ENCODE peak calls at places on chromosome 12, in four cellular contexts. H is GM12878, G is HepG2, W is K562. U is an unnamed sample.

GRCh38 chr12:56932867-56933266 is 1.3 kb downstream of the SDR9C7 start:
- DNase-seq in G (no peak), H (no peak), W (no peak), U (no peak)

GRCh38 chr12:2845280-2845679 is 10.4 kb upstream of the NRIP2 start:
- DNase-seq in W (no peak), H (no peak), G (no peak), U (no peak)

GRCh38 chr12:22312336-22312735 is 22.2 kb downstream of the ST8SIA1 start:
- DNase-seq in W (no peak), G (peak; percentile 5), H (no peak), U (no peak)

GRCh38 chr12:20646239-20646827 is 48.8 kb upstream of the SLCO1C1 start:
- DNase-seq in H (no peak), G (peak; percentile 58), W (no peak), U (peak; percentile 70)

GRCh38 chr12:54689034-54689372 is 40.8 kb upstream of the DCD start:
- DNase-seq in W (no peak), H (no peak), G (no peak), U (no peak)

GRCh38 chr12:10554228-10554970 is 48.7 kb downstream of the EIF2S3B start:
- DNase-seq in H (no peak), G (no peak), W (no peak), U (no peak)

GRCh38 chr12:105725054-105725453 is 394.6 kb downstream of the C12orf75 start:
- DNase-seq in G (no peak), W (no peak), H (no peak), U (no peak)

GRCh38 chr12:2268478-2269286 is 215.9 kb downstream of the CACNA1C start:
- DNase-seq in H (no peak), W (no peak), G (no peak), U (no peak)

GRCh38 chr12:42862055-42862454 is 272.5 kb upstream of the PRICKLE1 start:
- DNase-seq in G (no peak), H (no peak), W (no peak), U (no peak)
- TF ChIP-seq SMC3 in G (no peak), H (no peak), W (no peak), U (no peak)

GRCh38 chr12:47766496-47767196 is 6.4 kb upstream of the SLC48A1 start:
- DNase-seq in G (no peak), W (no peak), H (no peak), U (no peak)

GRCh38 chr12:47770086-47770726 is 2.8 kb upstream of the SLC48A1 start:
- DNase-seq in W (no peak), H (no peak), G (peak; percentile 35), U (no peak)

GRCh38 chr12:47768323-47768811 is 4.7 kb upstream of the SLC48A1 start:
- DNase-seq in W (no peak), G (peak; percentile 86), H (no peak), U (no peak)

GRCh38 chr12:47769234-47770085 is 3.6 kb upstream of the SLC48A1 start:
- DNase-seq in W (no peak), H (no peak), G (peak; percentile 14), U (no peak)

GRCh38 chr12:47767197-47767724 is 5.8 kb upstream of the SLC48A1 start:
- DNase-seq in G (peak; percentile 53), H (no peak), W (peak; percentile 58), U (peak; percentile 69)
- TF ChIP-seq CEBPB in G (no peak), H (no peak), W (no peak), U (no peak)

GRCh38 chr12:12499909-12500604 is 62.6 kb downstream of the DUSP16 start:
- DNase-seq in G (no peak), H (no peak), W (no peak), U (no peak)
- TF ChIP-seq CHD4 in G (no peak), H (no peak), W (no peak), U (no peak)

DNA sequence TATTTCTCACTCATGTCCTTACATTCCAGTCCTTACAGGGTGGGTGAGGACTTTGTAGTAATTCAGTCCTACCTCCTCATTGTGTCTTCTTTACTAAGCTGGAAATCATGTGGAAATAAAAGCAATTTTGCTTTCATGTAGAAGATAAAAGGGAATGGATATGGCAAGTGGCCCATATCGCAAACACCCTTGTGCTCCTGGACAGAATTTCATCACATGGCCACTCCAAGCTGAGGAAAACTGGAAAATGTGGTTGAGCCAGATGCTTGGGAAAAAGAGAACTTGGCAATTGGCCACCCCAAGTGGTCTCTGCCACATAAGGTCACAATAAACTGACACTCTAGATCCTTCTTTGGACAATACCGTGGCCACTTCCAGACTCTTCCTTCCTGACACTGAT is 64.2 kb upstream of the IFNG-AS1 start:
- DNase-seq in G (no peak), H (no peak), W (no peak), U (no peak)
- TF ChIP-seq SMC3 in G (no peak), H (no peak), W (no peak), U (no peak)

GRCh38 chr12:75862692-75863471 is 168.7 kb downstream of the PHLDA1 start:
- DNase-seq in W (no peak), G (peak; percentile 28), H (no peak), U (peak; percentile 67)
- TF ChIP-seq CEBPB in W (no peak), G (peak; percentile 0), H (no peak), U (peak; percentile 28)

DNA sequence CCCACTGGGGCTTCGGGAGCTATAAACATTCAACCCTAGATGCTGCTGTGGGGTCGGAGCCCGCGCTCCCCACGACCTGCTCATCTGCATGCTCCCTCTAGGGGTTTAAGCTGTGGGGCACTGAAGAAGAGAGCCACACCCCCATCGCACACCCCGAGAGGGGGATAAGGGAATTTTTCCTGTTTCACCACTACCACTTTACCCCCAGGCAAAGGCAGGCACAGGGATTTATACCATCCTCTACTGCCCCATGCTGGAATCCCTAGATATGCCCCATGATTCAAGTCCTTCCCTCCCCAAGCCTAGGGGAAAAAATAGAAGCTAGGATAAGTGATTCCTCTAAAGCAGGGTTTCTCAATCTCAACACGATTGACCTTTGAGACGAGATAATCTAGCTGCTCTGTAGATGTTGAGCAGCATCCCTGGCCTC is 59.9 kb upstream of the CCDC60 start:
- DNase-seq in G (no peak), H (no peak), W (no peak), U (no peak)
- TF ChIP-seq CHD4 in G (no peak), H (no peak), W (no peak), U (no peak)

DNA sequence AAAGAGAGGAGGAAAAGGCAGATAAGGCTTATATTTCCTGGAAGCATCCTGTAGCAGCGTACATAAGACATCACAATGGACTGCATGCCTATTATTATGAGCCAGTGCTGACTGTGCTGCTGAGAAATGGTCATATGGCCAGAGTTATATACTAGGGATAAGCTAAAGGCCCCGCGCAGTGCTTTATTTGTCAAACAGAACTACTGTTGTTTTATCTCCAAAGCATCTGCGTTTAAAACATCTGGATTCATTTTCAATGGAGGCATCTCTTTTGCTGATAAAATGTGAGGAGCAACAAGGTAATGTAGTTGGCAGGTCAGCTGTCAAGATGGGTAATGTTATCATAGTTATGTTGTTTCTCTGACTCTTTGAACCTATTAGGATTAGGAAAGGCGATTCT is 28.0 kb upstream of the LMNTD1 start:
- DNase-seq in H (no peak), W (no peak), G (no peak), U (no peak)
- TF ChIP-seq SMC3 in H (no peak), W (no peak), G (no peak), U (no peak)

U was measured in A549.